ENCODE peak calls at places on chromosomes 12 and 14, in nine cellular contexts. C, E, O, G, S, A, Q, B and V are unnamed samples.

GRCh38 chr12:128940974-128941373 is 87.7 kb downstream of the GLT1D1 start:
- DNase-seq in O (no peak), E (no peak), B (no peak), C (no peak), Q (no peak), G (no peak), A (no peak), S (no peak), V (no peak)

GRCh38 chr12:69214169-69214568 is 25.2 kb upstream of the CPSF6 start:
- DNase-seq in B (no peak), O (no peak), A (no peak), S (no peak), G (no peak), C (no peak), Q (no peak), E (no peak), V (no peak)

GRCh38 chr14:102544745-102545460 is 35.3 kb upstream of the ANKRD9 start:
- DNase-seq in Q (no peak), G (no peak), E (no peak), A (no peak), O (no peak), C (no peak), B (no peak), S (peak; percentile 83), V (no peak)

GRCh38 chr14:24411468-24412454 is 13.0 kb downstream of the NYNRIN start:
- DNase-seq in O (peak; percentile 54), A (no peak), S (no peak), E (peak; percentile 85), G (no peak), Q (no peak), C (peak; percentile 74), B (peak; percentile 66), V (no peak)

GRCh38 chr14:69685217-69685616 is 73.8 kb downstream of the SUSD6 start:
- DNase-seq in A (no peak), O (no peak), G (no peak), C (no peak), Q (no peak), S (no peak), B (no peak), E (no peak), V (no peak)

GRCh38 chr12:105480162-105480561 is 149.7 kb downstream of the C12orf75 start:
- DNase-seq in Q (no peak), C (no peak), B (no peak), S (no peak), O (no peak), A (no peak), G (peak; percentile 65), E (peak; percentile 69), V (peak; percentile 67)

GRCh38 chr14:66634876-66635275 is 126.9 kb downstream of the GPHN start:
- DNase-seq in A (no peak), B (no peak), G (no peak), C (no peak), Q (no peak), E (peak; percentile 46), O (no peak), S (no peak), V (no peak)

GRCh38 chr12:1811281-1811947 is 9.0 kb upstream of the LRTM2 start:
- DNase-seq in B (no peak), Q (no peak), G (no peak), S (peak; percentile 51), O (peak; percentile 32), C (no peak), E (peak; percentile 86), A (no peak), V (no peak)

GRCh38 chr14:52020866-52021717 is 31.7 kb downstream of the RTRAF start:
- DNase-seq in S (no peak), C (no peak), G (no peak), E (peak; percentile 63), A (no peak), O (peak; percentile 55), B (no peak), Q (no peak), V (no peak)

GRCh38 chr14:74528406-74528805 is 34.8 kb downstream of the ISCA2 start:
- DNase-seq in B (no peak), Q (no peak), S (no peak), A (no peak), G (no peak), E (no peak), C (no peak), O (no peak), V (no peak)

GRCh38 chr14:81837304-81837703 is 303.7 kb upstream of the SEL1L start:
- DNase-seq in O (no peak), A (no peak), S (no peak), C (no peak), B (no peak), G (no peak), Q (no peak), E (no peak), V (no peak)

GRCh38 chr12:64528616-64529015 is 76.7 kb downstream of the TBK1 start:
- DNase-seq in Q (no peak), A (no peak), S (no peak), B (no peak), O (no peak), G (no peak), C (no peak), E (no peak), V (no peak)

GRCh38 chr14:77557391-77557790 is 58.8 kb upstream of the ISM2 start:
- DNase-seq in G (no peak), S (no peak), O (no peak), E (no peak), A (no peak), C (no peak), B (no peak), Q (no peak), V (no peak)

GRCh38 chr14:100577986-100578431 is 9.2 kb downstream of the BEGAIN start:
- DNase-seq in O (no peak), Q (no peak), S (peak; percentile 20), A (no peak), B (no peak), E (no peak), G (no peak), C (no peak), V (no peak)

GRCh38 chr14:40652089-40652691 is 954.5 kb upstream of the LRFN5 start:
- DNase-seq in G (no peak), Q (no peak), E (no peak), S (no peak), O (no peak), A (no peak), C (no peak), B (no peak), V (no peak)

GRCh38 chr12:68102731-68103130 is 56.8 kb downstream of the IFNG start:
- DNase-seq in B (no peak), S (no peak), Q (no peak), C (no peak), A (no peak), G (no peak), E (no peak), O (no peak), V (no peak)

GRCh38 chr14:39431416-39432178 is 636 bp downstream of the FBXO33 start:
- DNase-seq in O (peak; percentile 29), E (peak; percentile 37), Q (peak; percentile 30), B (peak; percentile 72), S (peak; percentile 83), A (peak; percentile 72), G (peak; percentile 51), C (peak; percentile 16), V (no peak)

GRCh38 chr12:108784270-108784669 is 53.0 kb upstream of the CORO1C start:
- DNase-seq in E (peak; percentile 32), Q (no peak), A (no peak), S (no peak), B (no peak), G (no peak), C (no peak), O (peak; percentile 39), V (no peak)

GRCh38 chr14:58637040-58637390 is 747 bp upstream of the DACT1 start:
- DNase-seq in C (no peak), E (peak; percentile 90), S (no peak), O (peak; percentile 95), A (no peak), G (no peak), B (no peak), Q (peak; percentile 59), V (peak; percentile 46)

GRCh38 chr14:23034498-23035302 is at the start of gene PSMB5:
- DNase-seq in S (peak; percentile 91), C (peak; percentile 98), B (peak; percentile 98), Q (peak; percentile 93), A (peak; percentile 88), O (peak; percentile 97), G (peak; percentile 95), E (peak; percentile 98), V (peak; percentile 95)
- TF ChIP-seq CTCF in S (no peak), C (no peak), B (no peak), Q (peak; percentile 18), A (no peak), O (no peak), G (no peak), E (no peak), V (no peak)

DNA sequence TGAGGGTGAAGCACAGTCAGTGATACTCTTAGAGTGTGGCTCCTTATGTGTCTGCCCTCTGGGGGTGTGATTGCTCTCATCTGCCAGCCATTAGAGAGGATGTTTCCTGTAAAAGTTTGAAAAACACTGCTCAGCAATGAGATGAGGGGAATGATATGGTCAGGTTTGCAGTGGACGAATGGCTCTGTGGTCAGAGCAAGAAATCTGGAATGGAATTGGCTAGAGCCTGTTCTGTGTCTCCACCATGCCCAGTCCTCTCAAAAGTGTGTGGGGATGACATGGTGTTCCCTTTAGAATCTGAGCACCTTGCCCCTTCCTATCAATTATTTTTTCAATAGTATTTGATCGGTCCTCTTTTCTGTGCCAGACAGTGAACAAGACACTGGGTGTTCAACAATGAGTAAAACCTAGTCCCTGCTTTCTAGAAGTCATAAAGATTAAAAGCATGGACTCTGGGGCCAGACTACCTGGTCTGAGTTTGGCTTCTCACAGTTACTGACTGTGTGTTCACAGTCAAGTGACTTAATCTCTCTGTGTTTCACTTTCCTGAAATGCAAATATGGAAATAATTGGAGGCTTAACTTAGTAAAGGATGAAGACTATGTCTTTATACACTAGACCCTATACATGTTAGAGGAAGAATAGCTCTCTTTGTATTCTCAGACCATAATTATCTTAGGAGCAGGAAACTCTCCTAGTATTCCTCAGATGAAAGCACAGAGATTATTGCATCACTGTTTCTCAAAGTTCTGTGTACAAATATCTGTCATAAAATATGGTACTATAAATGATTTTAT is 1.6 kb downstream of the ACSS3 start:
- DNase-seq in C (no peak), S (no peak), E (peak; percentile 7), G (no peak), O (no peak), B (no peak), A (no peak), Q (no peak), V (no peak)
- H3K4me3 ChIP-seq in C (no peak overlapping the region), S (no peak overlapping the region), E (peak overlapping the region; percentile 75), G (no peak overlapping the region), O (no peak overlapping the region), B (no peak overlapping the region), A (no peak overlapping the region), Q (peak overlapping the region; percentile 71), V (peak overlapping the region; percentile 75)

GRCh38 chr12:52667509-52667908 is 12.7 kb downstream of the KRT1 start:
- DNase-seq in S (no peak), A (no peak), O (no peak), C (peak; percentile 21), G (no peak), E (peak; percentile 10), Q (no peak), B (no peak), V (no peak)
- TF ChIP-seq CTCF in S (no peak), A (no peak), O (peak; percentile 16), C (peak; percentile 19), G (no peak), E (peak; percentile 48), Q (no peak), B (no peak), V (no peak)

DNA sequence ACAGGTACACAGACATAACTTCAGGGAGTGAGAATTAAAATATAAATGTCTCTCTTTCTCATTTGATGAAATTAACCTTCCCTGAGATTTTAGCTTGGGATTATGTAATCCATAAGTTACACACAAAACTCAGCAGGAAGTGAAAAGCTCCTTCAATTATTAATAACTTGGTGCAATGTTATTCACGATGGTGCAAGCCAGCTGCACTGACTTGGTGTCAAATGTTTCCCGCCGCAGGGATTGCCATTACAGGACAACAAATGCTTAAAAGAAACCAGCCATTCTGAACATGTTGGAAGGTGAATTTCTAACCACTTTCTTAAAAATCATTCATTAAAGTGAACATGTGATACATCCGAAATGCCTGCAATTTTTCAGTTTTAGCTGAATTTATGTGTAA is 250.4 kb downstream of the FOXN3 start:
- DNase-seq in A (no peak), O (no peak), Q (no peak), B (no peak), S (no peak), C (no peak), E (no peak), G (no peak), V (no peak)
- H3K4me3 ChIP-seq in A (no peak overlapping the region), O (no peak overlapping the region), Q (no peak overlapping the region), B (no peak overlapping the region), S (no peak overlapping the region), C (no peak overlapping the region), E (no peak overlapping the region), G (no peak overlapping the region), V (no peak overlapping the region)